ENCODE peak calls at places on chromosomes 5 and 9, in four cellular contexts. One of them, this sample, is unnamed.

GRCh38 chr5:108356286-108356685 is 25.6 kb downstream of the FBXL17 start:
- DNase-seq in SJSA1: no peak
- DNase-seq in lower lobe of right lung: no peak
- DNase-seq in mesendoderm: no peak
- DNase-seq in this sample: no peak

GRCh38 chr9:131290039-131290766 is 680 bp downstream of the PLPP7 start:
- DNase-seq in mesendoderm: no peak
- DNase-seq in SJSA1: no peak
- DNase-seq in lower lobe of right lung: no peak
- DNase-seq in this sample: no peak

GRCh38 chr5:108801776-108802175 is 54.1 kb downstream of the FER start:
- DNase-seq in SJSA1: peak
- DNase-seq in mesendoderm: no peak
- DNase-seq in lower lobe of right lung: no peak
- DNase-seq in this sample: no peak

GRCh38 chr5:122493091-122493775 is 181.2 kb downstream of the SNCAIP start:
- DNase-seq in lower lobe of right lung: no peak
- DNase-seq in mesendoderm: no peak
- DNase-seq in SJSA1: no peak
- DNase-seq in this sample: no peak

GRCh38 chr9:136940526-136941230 is 3.9 kb downstream of the FBXW5 start:
- DNase-seq in mesendoderm: no peak
- DNase-seq in lower lobe of right lung: peak
- DNase-seq in SJSA1: no peak
- DNase-seq in this sample: no peak

GRCh38 chr9:72145733-72146132 is 3.5 kb upstream of the GDA start:
- DNase-seq in SJSA1: no peak
- DNase-seq in mesendoderm: no peak
- DNase-seq in lower lobe of right lung: no peak
- DNase-seq in this sample: no peak

GRCh38 chr5:36694351-36694750 is 87.9 kb downstream of the SLC1A3 start:
- DNase-seq in SJSA1: no peak
- DNase-seq in mesendoderm: no peak
- DNase-seq in lower lobe of right lung: no peak
- DNase-seq in this sample: no peak

GRCh38 chr9:75615284-75615683 is 275.2 kb upstream of the PCSK5 start:
- DNase-seq in SJSA1: no peak
- DNase-seq in lower lobe of right lung: no peak
- DNase-seq in mesendoderm: peak
- DNase-seq in this sample: no peak

GRCh38 chr5:175894805-175895204 is 23.4 kb downstream of the CPLX2 start:
- DNase-seq in SJSA1: no peak
- DNase-seq in mesendoderm: no peak
- DNase-seq in lower lobe of right lung: no peak
- DNase-seq in this sample: no peak

GRCh38 chr9:137975527-137975913 is 97.9 kb downstream of the CACNA1B start:
- DNase-seq in lower lobe of right lung: peak
- DNase-seq in mesendoderm: no peak
- DNase-seq in SJSA1: no peak
- DNase-seq in this sample: no peak

GRCh38 chr5:130529716-130530485 is 625.6 kb downstream of the CHSY3 start:
- DNase-seq in lower lobe of right lung: peak
- DNase-seq in SJSA1: no peak
- DNase-seq in mesendoderm: peak
- DNase-seq in this sample: no peak

GRCh38 chr5:77946381-77947050 is 170.4 kb upstream of the TBCA start:
- DNase-seq in mesendoderm: no peak
- DNase-seq in SJSA1: no peak
- DNase-seq in lower lobe of right lung: no peak
- DNase-seq in this sample: no peak

GRCh38 chr5:57195060-57195459 is 21.2 kb downstream of the GPBP1 start:
- DNase-seq in lower lobe of right lung: no peak
- DNase-seq in mesendoderm: no peak
- DNase-seq in SJSA1: no peak
- DNase-seq in this sample: no peak

GRCh38 chr5:173229966-173230740 is 4.9 kb downstream of the NKX2-5 start:
- DNase-seq in lower lobe of right lung: no peak
- DNase-seq in SJSA1: no peak
- DNase-seq in mesendoderm: no peak
- DNase-seq in this sample: no peak

GRCh38 chr9:136552117-136552685 is 6.4 kb upstream of the NOTCH1 start:
- DNase-seq in mesendoderm: no peak
- DNase-seq in SJSA1: peak
- DNase-seq in lower lobe of right lung: no peak
- DNase-seq in this sample: no peak

GRCh38 chr9:36319806-36320205 is 61.6 kb upstream of the GNE start:
- DNase-seq in SJSA1: no peak
- DNase-seq in mesendoderm: no peak
- DNase-seq in lower lobe of right lung: peak
- DNase-seq in this sample: no peak

GRCh38 chr5:153135416-153135815 is 355.1 kb upstream of the GRIA1 start:
- DNase-seq in mesendoderm: peak
- DNase-seq in lower lobe of right lung: no peak
- DNase-seq in SJSA1: no peak
- DNase-seq in this sample: no peak

GRCh38 chr5:65334077-65334476 is 147.6 kb downstream of the ADAMTS6 start:
- DNase-seq in lower lobe of right lung: no peak
- DNase-seq in mesendoderm: no peak
- DNase-seq in SJSA1: no peak
- DNase-seq in this sample: no peak

GRCh38 chr9:94643176-94643575 is 3.9 kb upstream of the FBP1 start:
- DNase-seq in lower lobe of right lung: peak
- DNase-seq in SJSA1: no peak
- DNase-seq in mesendoderm: no peak
- DNase-seq in this sample: no peak

GRCh38 chr5:103953601-103954382 is 391.2 kb upstream of the NUDT12 start:
- DNase-seq in mesendoderm: no peak
- DNase-seq in SJSA1: no peak
- DNase-seq in lower lobe of right lung: no peak
- DNase-seq in this sample: no peak

GRCh38 chr9:89234636-89235035 is 56.0 kb upstream of the SHC3 start:
- DNase-seq in lower lobe of right lung: peak
- DNase-seq in mesendoderm: no peak
- DNase-seq in SJSA1: no peak
- DNase-seq in this sample: no peak

GRCh38 chr5:69519285-69519684 is 26.7 kb downstream of the OCLN start:
- DNase-seq in SJSA1: no peak
- DNase-seq in mesendoderm: no peak
- DNase-seq in lower lobe of right lung: no peak
- DNase-seq in this sample: no peak

GRCh38 chr5:38466444-38467189 is 89.8 kb downstream of the LIFR start:
- DNase-seq in mesendoderm: no peak
- DNase-seq in SJSA1: no peak
- DNase-seq in lower lobe of right lung: peak
- DNase-seq in this sample: no peak

GRCh38 chr5:88374391-88374790 is 105.7 kb upstream of the TMEM161B start:
- DNase-seq in SJSA1: no peak
- DNase-seq in lower lobe of right lung: no peak
- DNase-seq in mesendoderm: no peak
- DNase-seq in this sample: no peak

GRCh38 chr9:12785251-12785880 is 10.5 kb downstream of the LURAP1L start:
- DNase-seq in lower lobe of right lung: peak
- DNase-seq in mesendoderm: no peak
- DNase-seq in SJSA1: no peak
- DNase-seq in this sample: no peak

GRCh38 chr5:155250601-155251000 is 237.0 kb downstream of the KIF4B start:
- DNase-seq in SJSA1: no peak
- DNase-seq in mesendoderm: no peak
- DNase-seq in lower lobe of right lung: no peak
- DNase-seq in this sample: no peak

GRCh38 chr9:127541865-127542264 is 70.2 kb upstream of the STXBP1 start:
- DNase-seq in lower lobe of right lung: no peak
- DNase-seq in mesendoderm: no peak
- DNase-seq in SJSA1: no peak
- DNase-seq in this sample: no peak

GRCh38 chr9:133130721-133131244 is 9.7 kb upstream of the RALGDS start:
- DNase-seq in lower lobe of right lung: no peak
- DNase-seq in mesendoderm: no peak
- DNase-seq in SJSA1: no peak
- DNase-seq in this sample: no peak

GRCh38 chr5:36160617-36161016 is 8.7 kb downstream of the SKP2 start:
- DNase-seq in mesendoderm: no peak
- DNase-seq in SJSA1: no peak
- DNase-seq in lower lobe of right lung: no peak
- DNase-seq in this sample: no peak

GRCh38 chr9:123364241-123364824 is 8.3 kb downstream of the CRB2 start:
- DNase-seq in lower lobe of right lung: no peak
- DNase-seq in SJSA1: no peak
- DNase-seq in mesendoderm: no peak
- DNase-seq in this sample: no peak

GRCh38 chr5:96427823-96428222 is 5.2 kb downstream of the PCSK1 start:
- DNase-seq in SJSA1: no peak
- DNase-seq in mesendoderm: peak
- DNase-seq in lower lobe of right lung: no peak
- DNase-seq in this sample: no peak

GRCh38 chr5:126693806-126694205 is 83.1 kb upstream of the LMNB1 start:
- DNase-seq in SJSA1: no peak
- DNase-seq in mesendoderm: no peak
- DNase-seq in lower lobe of right lung: no peak
- DNase-seq in this sample: no peak

GRCh38 chr9:83646500-83647239 is 23.7 kb downstream of the IDNK start:
- DNase-seq in lower lobe of right lung: no peak
- DNase-seq in SJSA1: no peak
- DNase-seq in mesendoderm: peak
- DNase-seq in this sample: no peak

GRCh38 chr5:36369092-36369737 is 67.5 kb upstream of the RANBP3L start:
- DNase-seq in lower lobe of right lung: no peak
- DNase-seq in mesendoderm: no peak
- DNase-seq in SJSA1: no peak
- DNase-seq in this sample: no peak

GRCh38 chr5:2753452-2754409 is 2.3 kb upstream of the IRX2 start:
- DNase-seq in SJSA1: no peak
- DNase-seq in lower lobe of right lung: no peak
- DNase-seq in mesendoderm: peak
- DNase-seq in this sample: no peak
- H3K27ac ChIP-seq in SJSA1: no peak
- H3K27ac ChIP-seq in lower lobe of right lung: peak
- H3K27ac ChIP-seq in mesendoderm: no peak
- H3K27ac ChIP-seq in this sample: no peak

GRCh38 chr9:6641961-6642360 is 3.6 kb downstream of the GLDC start:
- DNase-seq in mesendoderm: no peak
- DNase-seq in lower lobe of right lung: no peak
- DNase-seq in SJSA1: no peak
- DNase-seq in this sample: no peak

GRCh38 chr9:6641073-6641455 is 4.5 kb downstream of the GLDC start:
- DNase-seq in lower lobe of right lung: no peak
- DNase-seq in SJSA1: no peak
- DNase-seq in mesendoderm: no peak
- DNase-seq in this sample: no peak

GRCh38 chr9:6639622-6640021 is 5.9 kb downstream of the GLDC start:
- DNase-seq in lower lobe of right lung: no peak
- DNase-seq in SJSA1: no peak
- DNase-seq in mesendoderm: no peak
- DNase-seq in this sample: no peak

GRCh38 chr9:6640268-6641072 is 5.1 kb downstream of the GLDC start:
- DNase-seq in SJSA1: no peak
- DNase-seq in lower lobe of right lung: no peak
- DNase-seq in mesendoderm: no peak
- DNase-seq in this sample: no peak

GRCh38 chr9:6641561-6641960 is 4.0 kb downstream of the GLDC start:
- DNase-seq in lower lobe of right lung: no peak
- DNase-seq in SJSA1: no peak
- DNase-seq in mesendoderm: no peak
- DNase-seq in this sample: no peak
- H3K27ac ChIP-seq in lower lobe of right lung: no peak
- H3K27ac ChIP-seq in SJSA1: no peak
- H3K27ac ChIP-seq in mesendoderm: no peak
- H3K27ac ChIP-seq in this sample: no peak

DNA sequence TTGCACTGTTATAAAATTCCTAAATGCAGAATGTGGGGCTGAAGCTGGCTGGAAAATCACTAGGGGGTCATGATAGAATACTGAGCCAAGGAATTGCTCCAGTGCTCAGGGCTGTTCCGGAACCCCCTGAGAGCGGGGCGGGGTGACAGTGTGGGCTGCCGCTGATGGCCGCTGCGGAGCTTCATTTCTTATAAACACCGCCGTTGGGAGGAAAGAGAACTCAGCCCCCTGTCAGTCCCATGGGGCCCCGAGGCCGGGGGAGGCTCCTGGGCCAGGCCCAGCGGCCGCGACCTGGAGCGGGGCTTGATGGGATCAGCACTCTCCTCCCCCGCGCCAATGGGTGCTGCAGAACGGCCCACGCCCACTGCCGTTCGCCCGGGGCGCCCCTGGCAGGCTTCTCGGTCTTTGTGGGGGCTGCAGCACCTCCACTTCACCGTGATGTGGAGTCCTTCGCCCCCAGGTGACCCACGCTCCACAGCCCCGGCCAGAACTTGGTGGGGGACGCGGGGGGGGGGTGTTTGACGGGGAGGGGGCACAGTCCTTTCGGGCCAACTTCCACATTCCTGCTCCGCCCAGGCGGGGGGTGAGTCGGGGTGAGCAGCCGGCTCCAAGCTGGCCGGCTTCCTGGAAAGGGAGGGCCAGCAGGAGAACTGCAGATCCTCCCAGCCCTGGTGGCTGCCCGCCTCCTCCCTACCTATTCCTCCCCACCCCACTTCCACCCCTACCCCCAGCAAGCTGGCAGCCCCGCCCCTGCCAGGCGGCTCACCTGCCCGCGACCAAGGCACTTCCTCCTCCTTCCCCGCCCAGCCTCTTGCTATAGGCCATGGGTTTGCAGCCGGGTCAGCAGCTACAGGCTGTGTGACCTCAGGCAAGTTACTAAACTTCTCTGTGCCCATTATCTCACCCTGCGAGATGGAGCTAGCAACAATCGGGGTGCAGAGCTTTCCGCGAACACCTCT is 5.4 kb upstream of the IRF1 start:
- DNase-seq in mesendoderm: peak
- DNase-seq in lower lobe of right lung: peak
- DNase-seq in SJSA1: peak
- DNase-seq in this sample: peak
- H3K27ac ChIP-seq in mesendoderm: peak
- H3K27ac ChIP-seq in lower lobe of right lung: peak
- H3K27ac ChIP-seq in SJSA1: peak
- H3K27ac ChIP-seq in this sample: peak

DNA sequence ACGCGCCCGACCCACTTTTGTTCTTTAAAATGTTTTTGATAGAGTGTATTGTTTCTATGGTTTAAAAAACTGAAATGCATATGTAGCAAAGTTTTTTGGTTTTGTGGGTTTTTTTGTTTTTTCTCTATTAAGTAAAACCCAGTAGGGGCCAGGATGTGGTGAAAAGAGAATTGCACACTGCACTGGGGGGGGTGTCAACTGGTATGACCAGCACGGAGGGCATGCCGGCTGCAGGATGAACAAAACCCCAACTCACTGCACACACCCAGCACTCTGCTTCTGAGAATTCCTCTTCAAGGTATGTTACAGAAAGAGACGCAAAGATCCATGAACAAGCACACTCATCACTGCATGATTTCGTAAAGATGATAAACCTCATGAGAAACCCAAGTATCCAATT is 75.0 kb downstream of the STK10 start:
- DNase-seq in SJSA1: no peak
- DNase-seq in lower lobe of right lung: peak
- DNase-seq in mesendoderm: no peak
- DNase-seq in this sample: no peak
- H3K27ac ChIP-seq in SJSA1: no peak
- H3K27ac ChIP-seq in lower lobe of right lung: no peak
- H3K27ac ChIP-seq in mesendoderm: no peak
- H3K27ac ChIP-seq in this sample: peak

GRCh38 chr9:7799934-7800285 is 332 bp upstream of the DMAC1 start:
- DNase-seq in lower lobe of right lung: no peak
- DNase-seq in mesendoderm: no peak
- DNase-seq in SJSA1: no peak
- DNase-seq in this sample: no peak
- H3K27ac ChIP-seq in lower lobe of right lung: no peak
- H3K27ac ChIP-seq in mesendoderm: no peak
- H3K27ac ChIP-seq in SJSA1: no peak
- H3K27ac ChIP-seq in this sample: peak